ENCODE peak calls at places on chromosomes 3 and 15, in eight cellular contexts. M is heart left ventricle, A is lower lobe of right lung, C is endodermal cell, I is tibial artery, Y is body of pancreas, R is breast epithelium, T is PC-3. P is an unnamed sample. For H3K9me3, the result is how much of the 10 kb centered on the place peaks cover.

GRCh38 chr3:178465260-178466180 is 70.7 kb upstream of the KCNMB2 start:
- DNase-seq in M (no peak), A (no peak), C (no peak), I (no peak), Y (no peak), R (no peak), T (no peak), P (no peak)

GRCh38 chr15:32908135-32908801 is 190.5 kb downstream of the GREM1 start:
- DNase-seq in M (no peak), A (no peak), C (no peak), I (no peak), Y (no peak), R (no peak), T (no peak), P (no peak)

GRCh38 chr15:27260523-27260922 is 289.5 kb downstream of the GABRG3 start:
- DNase-seq in M (no peak), A (no peak), C (no peak), I (no peak), Y (no peak), R (no peak), T (no peak), P (no peak)

GRCh38 chr15:74409225-74409624 is 24.5 kb downstream of the SEMA7A start:
- DNase-seq in M (no peak), A (no peak), C (no peak), I (no peak), Y (no peak), R (no peak), T (no peak), P (no peak)

GRCh38 chr3:55445551-55445950 is 41.6 kb downstream of the WNT5A start:
- DNase-seq in M (no peak), A (peak), C (no peak), I (no peak), Y (no peak), R (no peak), T (no peak), P (no peak)

GRCh38 chr3:160448845-160449659 is 534 bp downstream of the TRIM59 start:
- DNase-seq in M (no peak), A (no peak), C (no peak), I (no peak), Y (no peak), R (no peak), T (peak), P (no peak)

GRCh38 chr15:61092387-61093157 is 136.5 kb downstream of the RORA start:
- DNase-seq in M (no peak), A (no peak), C (no peak), I (no peak), Y (no peak), R (no peak), T (no peak), P (no peak)

GRCh38 chr15:56176996-56177395 is 66.7 kb downstream of the RFX7 start:
- DNase-seq in M (no peak), A (no peak), C (no peak), I (no peak), Y (no peak), R (no peak), T (peak), P (no peak)

GRCh38 chr3:45642731-45643152 is 46.5 kb upstream of the SACM1L start:
- DNase-seq in M (peak), A (peak), C (no peak), I (no peak), Y (no peak), R (no peak), T (no peak), P (no peak)

GRCh38 chr15:92677998-92678397 is 22.4 kb upstream of the FAM174B start:
- DNase-seq in M (peak), A (no peak), C (peak), I (no peak), Y (no peak), R (no peak), T (no peak), P (peak)

GRCh38 chr3:46558184-46559029 is 7.7 kb downstream of the LRRC2 start:
- DNase-seq in M (peak), A (peak), C (peak), I (peak), Y (peak), R (peak), T (peak), P (peak)

GRCh38 chr15:63212050-63212973 is 22.9 kb downstream of the RAB8B start:
- DNase-seq in M (no peak), A (no peak), C (no peak), I (no peak), Y (no peak), R (no peak), T (peak), P (no peak)

GRCh38 chr3:126358038-126358815 is 1.0 kb upstream of the KLF15 start:
- DNase-seq in M (no peak), A (peak), C (peak), I (peak), Y (peak), R (no peak), T (no peak), P (peak)

DNA sequence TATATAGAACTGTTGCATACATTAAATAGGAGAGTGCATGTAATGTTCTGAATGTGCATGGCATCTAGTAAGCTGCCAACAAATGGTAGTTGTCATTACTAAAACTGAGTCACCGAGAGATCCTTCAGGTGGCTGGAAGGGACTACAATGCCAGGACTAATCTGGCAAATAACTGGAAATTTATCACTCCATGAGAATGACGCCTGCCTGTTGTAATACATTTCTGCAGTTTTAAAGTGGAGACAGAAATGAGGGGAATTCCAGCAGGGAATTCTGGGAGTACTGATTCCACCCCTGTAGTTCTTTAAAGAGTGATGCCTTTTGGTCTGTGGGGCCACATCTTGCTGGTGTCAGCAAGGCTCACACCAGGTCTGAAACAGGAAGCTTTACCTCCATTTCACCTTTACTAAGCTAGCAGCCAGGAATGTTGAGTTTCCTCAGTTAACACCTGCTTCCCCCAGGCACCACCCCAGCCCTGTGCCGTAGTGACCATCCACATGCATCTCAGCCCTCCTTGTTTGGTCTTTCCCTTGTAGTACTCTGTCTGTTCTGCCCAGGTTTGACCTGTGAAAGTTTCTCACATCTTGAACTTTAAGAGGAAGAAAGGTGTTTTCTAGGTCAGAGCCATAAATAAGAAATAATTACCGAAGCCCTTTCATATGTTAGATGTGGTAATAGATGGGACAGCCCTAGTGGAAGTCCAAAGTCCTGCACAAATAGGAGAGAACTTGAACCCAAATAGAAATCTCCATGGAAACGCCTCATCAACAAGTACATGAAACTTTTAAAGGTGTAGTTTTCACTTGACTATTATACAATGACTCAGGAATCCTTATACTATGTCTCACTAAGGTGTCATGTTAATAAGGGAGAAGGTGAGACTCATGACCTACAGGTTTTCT is 56.7 kb upstream of the LMOD3 start:
- DNase-seq in M (no peak), A (no peak), C (no peak), I (no peak), Y (no peak), R (no peak), T (peak), P (no peak)
- TF ChIP-seq CTCF in M (no peak), A (no peak), C (no peak), I (no peak), Y (no peak), R (no peak), T (no peak), P (no peak)

GRCh38 chr3:187051724-187052364 is 87.5 kb downstream of the RPL39L start:
- DNase-seq in M (no peak), A (no peak), C (peak), I (no peak), Y (no peak), R (no peak), T (no peak), P (no peak)
- H3K9me3 ChIP-seq in M (under half), A (under half), C (under half), I (under half), Y (under half), R (under half), T (under half), P (under half)

DNA sequence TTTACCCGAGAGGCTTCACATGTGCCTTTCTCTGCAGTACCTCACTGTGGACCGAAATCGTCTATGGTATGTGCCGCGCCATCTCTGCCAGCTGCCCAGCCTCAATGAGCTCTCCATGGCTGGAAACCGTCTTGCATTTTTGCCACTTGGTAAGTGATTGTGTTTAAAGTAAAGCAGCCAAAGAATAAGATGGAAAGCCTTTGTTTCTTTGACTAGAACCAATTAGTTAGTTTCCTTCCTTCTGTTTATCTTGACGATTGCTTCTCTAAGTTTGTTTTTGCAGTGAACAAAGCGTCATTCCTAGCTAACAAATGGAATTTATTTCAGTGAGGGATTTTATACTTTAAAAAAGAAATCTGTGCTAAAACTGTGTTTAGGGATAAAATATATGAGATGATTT is 82.7 kb downstream of the LRRC28 start:
- DNase-seq in M (no peak), A (no peak), C (no peak), I (no peak), Y (no peak), R (no peak), T (no peak), P (no peak)
- TF ChIP-seq CTCF in M (no peak), A (no peak), C (no peak), I (no peak), Y (no peak), R (no peak), T (no peak), P (no peak)

DNA sequence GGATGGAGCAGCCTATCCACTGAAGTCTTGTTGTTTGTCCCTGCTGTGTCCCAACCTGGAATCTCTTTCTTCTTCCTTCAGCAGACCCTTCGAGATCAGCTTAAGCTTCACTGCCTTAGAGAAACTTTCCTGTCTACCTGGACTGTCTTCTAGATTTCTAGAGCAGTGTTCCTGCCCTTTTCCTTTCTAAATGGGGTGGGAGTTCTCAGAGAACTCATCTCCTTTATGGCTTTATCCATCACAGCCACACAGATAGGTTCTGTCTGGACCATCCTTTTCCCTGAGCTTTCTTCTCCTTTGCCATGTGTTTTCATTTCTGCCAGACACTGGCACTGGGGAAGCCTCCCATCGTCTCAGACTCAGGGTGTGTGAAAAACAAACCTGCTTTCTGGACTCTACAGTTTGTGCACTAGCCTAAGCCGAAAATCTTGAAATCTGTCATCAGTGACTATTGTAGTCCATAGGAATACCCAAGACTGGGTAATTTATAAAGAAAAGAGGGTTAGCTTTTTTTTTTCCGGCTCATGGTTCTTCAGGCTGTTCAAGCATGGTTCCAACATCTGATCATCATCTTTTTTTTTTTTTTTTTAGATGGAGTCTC is 177.5 kb downstream of the PGPEP1L start:
- DNase-seq in M (no peak), A (no peak), C (peak), I (no peak), Y (no peak), R (no peak), T (no peak), P (no peak)
- H3K9me3 ChIP-seq in M (half or more), A (half or more), C (half or more), I (under half), Y (under half), R (half or more), T (under half), P (under half)

DNA sequence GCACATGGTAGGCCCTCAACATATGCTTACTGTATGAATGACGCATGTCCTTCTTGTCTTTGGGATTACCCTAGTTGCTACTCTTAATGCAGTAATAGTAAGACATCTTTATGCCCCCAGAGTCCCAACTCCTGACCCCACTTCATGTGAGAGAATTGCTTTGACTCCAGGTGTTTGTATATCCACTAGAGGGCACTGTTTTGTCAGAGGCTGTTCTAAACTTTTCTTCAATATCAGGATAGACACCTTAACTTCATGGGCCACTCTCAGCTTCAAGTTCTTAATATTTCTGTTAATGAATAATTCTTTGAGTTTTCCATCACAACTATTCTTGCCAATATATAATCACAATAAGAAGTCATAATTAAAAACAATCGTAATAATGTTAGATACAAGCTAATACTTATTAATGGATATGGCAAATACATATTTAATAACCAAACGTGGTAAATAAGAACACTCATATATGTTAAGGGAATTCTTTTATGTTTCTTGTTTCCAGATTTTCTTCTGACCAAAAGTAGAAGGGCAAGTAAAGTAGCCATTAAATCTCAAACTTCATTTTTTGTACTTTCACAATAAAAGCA is 337.2 kb upstream of the DNAJC19 start:
- DNase-seq in M (no peak), A (no peak), C (peak), I (no peak), Y (no peak), R (no peak), T (peak), P (no peak)
- TF ChIP-seq CTCF in M (peak), A (peak), C (peak), I (no peak), Y (peak), R (peak), T (peak), P (peak)

DNA sequence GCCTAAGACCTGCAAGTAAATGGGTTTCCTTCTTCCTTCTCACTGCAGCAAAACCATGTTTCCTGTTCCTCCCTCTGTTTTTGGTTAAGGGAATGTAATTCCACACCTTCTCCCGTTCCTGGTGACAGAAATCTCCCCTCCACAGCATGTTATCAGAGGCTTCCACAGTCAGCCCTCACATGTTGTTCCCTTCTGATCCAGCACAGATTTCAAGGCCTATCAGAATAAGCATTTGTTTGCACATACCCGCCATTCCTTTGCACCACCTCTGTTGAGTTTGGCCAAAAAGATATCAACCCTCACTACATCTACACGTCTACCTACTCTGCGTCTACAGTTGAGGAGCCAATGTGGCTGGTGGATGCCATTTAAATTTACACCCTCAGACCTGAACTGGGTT is 113.9 kb upstream of the GRM7 start:
- DNase-seq in M (no peak), A (no peak), C (no peak), I (no peak), Y (no peak), R (no peak), T (no peak), P (no peak)
- H3K9me3 ChIP-seq in M (under half), A (under half), C (under half), I (under half), Y (under half), R (under half), T (under half), P (under half)

DNA sequence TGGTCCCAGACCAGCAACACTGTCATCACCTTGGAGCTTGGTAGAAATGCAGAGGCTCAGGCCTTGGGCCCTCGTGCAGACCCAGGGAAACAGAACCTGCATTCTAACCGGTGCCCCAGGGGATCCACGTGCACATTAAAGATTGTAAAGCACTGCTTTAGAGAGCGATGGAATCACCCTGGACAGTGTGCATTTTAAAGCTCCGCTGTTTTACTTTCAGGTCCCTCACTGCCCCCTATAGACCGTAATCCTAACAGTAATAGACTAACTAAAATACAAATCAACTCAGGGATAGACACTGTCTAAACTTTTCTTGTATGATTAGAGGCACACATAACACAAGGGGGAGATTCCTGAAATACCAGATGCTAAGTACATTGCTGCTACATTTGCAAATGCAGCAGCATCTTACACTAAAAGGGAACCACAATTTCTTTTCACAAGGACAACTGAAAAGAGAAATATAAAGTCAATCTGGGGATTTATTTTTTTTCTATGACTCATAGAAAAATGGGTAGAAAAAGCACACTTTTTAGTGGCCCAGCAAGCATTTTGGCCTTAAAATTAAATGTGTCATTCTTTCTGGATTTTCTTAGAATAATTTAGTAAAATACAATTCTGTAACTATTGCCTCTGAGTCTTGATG is 10.5 kb upstream of the SH3GL3 start:
- DNase-seq in M (no peak), A (no peak), C (peak), I (no peak), Y (no peak), R (no peak), T (peak), P (peak)
- TF ChIP-seq CTCF in M (peak), A (peak), C (peak), I (no peak), Y (no peak), R (no peak), T (peak), P (peak)

DNA sequence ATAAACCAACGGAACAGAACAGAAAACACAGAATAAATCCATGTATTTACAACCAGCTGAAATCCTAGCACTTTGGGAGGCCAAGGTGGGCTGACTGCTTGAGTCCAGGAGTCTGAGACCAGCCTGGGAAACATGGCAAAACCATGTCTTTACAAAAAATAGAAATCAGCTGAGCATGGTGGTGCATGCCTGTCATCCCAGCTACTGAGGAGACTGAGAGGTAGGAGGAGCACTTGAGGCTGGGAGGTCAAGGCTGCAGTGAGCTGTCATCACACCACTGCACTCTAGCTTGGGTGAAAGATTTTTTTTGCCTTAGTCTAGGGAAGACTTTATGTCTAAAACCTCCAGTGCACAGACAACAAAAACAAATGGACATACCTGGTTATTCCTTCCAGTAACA is 120.7 kb downstream of the STT3B start:
- DNase-seq in M (no peak), A (no peak), C (no peak), I (no peak), Y (no peak), R (no peak), T (no peak), P (no peak)
- H3K9me3 ChIP-seq in M (half or more), A (half or more), C (half or more), I (under half), Y (under half), R (half or more), T (under half), P (under half)

P was measured in WERI-Rb-1.